ENCODE peak calls at places on chromosomes 11 and 22, in nine cellular contexts. One of them, this sample, is unnamed.

GRCh38 chr11:34512810-34513673 is 552 bp downstream of the ELF5 start:
- DNase-seq in foreskin keratinocyte: peak
- DNase-seq in mesenteric fat pad: no peak
- DNase-seq in stimulated activated CD4-positive, alpha-beta T cell treated with anti-CD3 and anti-CD28 coated beads, Interleukin-4, amount 100 ng/mL, for 24 hours: peak
- DNase-seq in activated CD4-positive, alpha-beta T cell treated with anti-CD3 and anti-CD28 coated beads, Interleukin-2, amount 50 U/mL, for 24 hours: peak
- DNase-seq in cardiac septum: no peak
- DNase-seq in nephron progenitor cell: peak
- DNase-seq in activated CD4-positive, CD25-positive, alpha-beta regulatory T cell treated with anti-CD3 and anti-CD28 coated beads, Interleukin-2, amount 50 U/mL, for 72 hours: peak
- DNase-seq in upper lobe of left lung: peak
- DNase-seq in this sample: no peak

GRCh38 chr11:61697093-61697492 is 16.9 kb downstream of the DAGLA start:
- DNase-seq in foreskin keratinocyte: peak
- DNase-seq in mesenteric fat pad: no peak
- DNase-seq in stimulated activated CD4-positive, alpha-beta T cell treated with anti-CD3 and anti-CD28 coated beads, Interleukin-4, amount 100 ng/mL, for 24 hours: no peak
- DNase-seq in activated CD4-positive, alpha-beta T cell treated with anti-CD3 and anti-CD28 coated beads, Interleukin-2, amount 50 U/mL, for 24 hours: no peak
- DNase-seq in cardiac septum: no peak
- DNase-seq in nephron progenitor cell: no peak
- DNase-seq in activated CD4-positive, CD25-positive, alpha-beta regulatory T cell treated with anti-CD3 and anti-CD28 coated beads, Interleukin-2, amount 50 U/mL, for 72 hours: no peak
- DNase-seq in upper lobe of left lung: no peak
- DNase-seq in this sample: no peak

GRCh38 chr22:46012182-46012880 is 35.4 kb upstream of the WNT7B start:
- DNase-seq in foreskin keratinocyte: no peak
- DNase-seq in mesenteric fat pad: peak
- DNase-seq in stimulated activated CD4-positive, alpha-beta T cell treated with anti-CD3 and anti-CD28 coated beads, Interleukin-4, amount 100 ng/mL, for 24 hours: no peak
- DNase-seq in activated CD4-positive, alpha-beta T cell treated with anti-CD3 and anti-CD28 coated beads, Interleukin-2, amount 50 U/mL, for 24 hours: no peak
- DNase-seq in cardiac septum: peak
- DNase-seq in nephron progenitor cell: no peak
- DNase-seq in activated CD4-positive, CD25-positive, alpha-beta regulatory T cell treated with anti-CD3 and anti-CD28 coated beads, Interleukin-2, amount 50 U/mL, for 72 hours: no peak
- DNase-seq in upper lobe of left lung: peak
- DNase-seq in this sample: no peak

GRCh38 chr11:120413480-120413879 is 77.3 kb downstream of the ARHGEF12 start:
- DNase-seq in foreskin keratinocyte: peak
- DNase-seq in mesenteric fat pad: no peak
- DNase-seq in stimulated activated CD4-positive, alpha-beta T cell treated with anti-CD3 and anti-CD28 coated beads, Interleukin-4, amount 100 ng/mL, for 24 hours: no peak
- DNase-seq in activated CD4-positive, alpha-beta T cell treated with anti-CD3 and anti-CD28 coated beads, Interleukin-2, amount 50 U/mL, for 24 hours: no peak
- DNase-seq in cardiac septum: no peak
- DNase-seq in nephron progenitor cell: no peak
- DNase-seq in activated CD4-positive, CD25-positive, alpha-beta regulatory T cell treated with anti-CD3 and anti-CD28 coated beads, Interleukin-2, amount 50 U/mL, for 72 hours: no peak
- DNase-seq in upper lobe of left lung: no peak
- DNase-seq in this sample: no peak

GRCh38 chr11:57905439-57905838 is 118.2 kb upstream of the OR9Q1 start:
- DNase-seq in foreskin keratinocyte: peak
- DNase-seq in mesenteric fat pad: no peak
- DNase-seq in stimulated activated CD4-positive, alpha-beta T cell treated with anti-CD3 and anti-CD28 coated beads, Interleukin-4, amount 100 ng/mL, for 24 hours: no peak
- DNase-seq in activated CD4-positive, alpha-beta T cell treated with anti-CD3 and anti-CD28 coated beads, Interleukin-2, amount 50 U/mL, for 24 hours: no peak
- DNase-seq in cardiac septum: no peak
- DNase-seq in nephron progenitor cell: no peak
- DNase-seq in activated CD4-positive, CD25-positive, alpha-beta regulatory T cell treated with anti-CD3 and anti-CD28 coated beads, Interleukin-2, amount 50 U/mL, for 72 hours: no peak
- DNase-seq in upper lobe of left lung: no peak
- DNase-seq in this sample: no peak

GRCh38 chr22:17729561-17729960 is 44.7 kb downstream of the BID start:
- DNase-seq in foreskin keratinocyte: no peak
- DNase-seq in mesenteric fat pad: peak
- DNase-seq in stimulated activated CD4-positive, alpha-beta T cell treated with anti-CD3 and anti-CD28 coated beads, Interleukin-4, amount 100 ng/mL, for 24 hours: no peak
- DNase-seq in activated CD4-positive, alpha-beta T cell treated with anti-CD3 and anti-CD28 coated beads, Interleukin-2, amount 50 U/mL, for 24 hours: no peak
- DNase-seq in cardiac septum: no peak
- DNase-seq in nephron progenitor cell: no peak
- DNase-seq in activated CD4-positive, CD25-positive, alpha-beta regulatory T cell treated with anti-CD3 and anti-CD28 coated beads, Interleukin-2, amount 50 U/mL, for 72 hours: no peak
- DNase-seq in upper lobe of left lung: no peak
- DNase-seq in this sample: no peak

GRCh38 chr11:64877390-64878222 is 815 bp downstream of the EHD1 start:
- DNase-seq in foreskin keratinocyte: no peak
- DNase-seq in mesenteric fat pad: no peak
- DNase-seq in stimulated activated CD4-positive, alpha-beta T cell treated with anti-CD3 and anti-CD28 coated beads, Interleukin-4, amount 100 ng/mL, for 24 hours: peak
- DNase-seq in activated CD4-positive, alpha-beta T cell treated with anti-CD3 and anti-CD28 coated beads, Interleukin-2, amount 50 U/mL, for 24 hours: no peak
- DNase-seq in cardiac septum: no peak
- DNase-seq in nephron progenitor cell: no peak
- DNase-seq in activated CD4-positive, CD25-positive, alpha-beta regulatory T cell treated with anti-CD3 and anti-CD28 coated beads, Interleukin-2, amount 50 U/mL, for 72 hours: no peak
- DNase-seq in upper lobe of left lung: peak
- DNase-seq in this sample: no peak

GRCh38 chr11:70530010-70530409 is 131.7 kb downstream of the CTTN start:
- DNase-seq in foreskin keratinocyte: no peak
- DNase-seq in mesenteric fat pad: no peak
- DNase-seq in stimulated activated CD4-positive, alpha-beta T cell treated with anti-CD3 and anti-CD28 coated beads, Interleukin-4, amount 100 ng/mL, for 24 hours: no peak
- DNase-seq in activated CD4-positive, alpha-beta T cell treated with anti-CD3 and anti-CD28 coated beads, Interleukin-2, amount 50 U/mL, for 24 hours: no peak
- DNase-seq in cardiac septum: no peak
- DNase-seq in nephron progenitor cell: no peak
- DNase-seq in activated CD4-positive, CD25-positive, alpha-beta regulatory T cell treated with anti-CD3 and anti-CD28 coated beads, Interleukin-2, amount 50 U/mL, for 72 hours: no peak
- DNase-seq in upper lobe of left lung: no peak
- DNase-seq in this sample: no peak

GRCh38 chr22:28254396-28254795 is 335.3 kb upstream of the PITPNB start:
- DNase-seq in foreskin keratinocyte: no peak
- DNase-seq in mesenteric fat pad: no peak
- DNase-seq in stimulated activated CD4-positive, alpha-beta T cell treated with anti-CD3 and anti-CD28 coated beads, Interleukin-4, amount 100 ng/mL, for 24 hours: no peak
- DNase-seq in activated CD4-positive, alpha-beta T cell treated with anti-CD3 and anti-CD28 coated beads, Interleukin-2, amount 50 U/mL, for 24 hours: no peak
- DNase-seq in cardiac septum: no peak
- DNase-seq in nephron progenitor cell: no peak
- DNase-seq in activated CD4-positive, CD25-positive, alpha-beta regulatory T cell treated with anti-CD3 and anti-CD28 coated beads, Interleukin-2, amount 50 U/mL, for 72 hours: no peak
- DNase-seq in upper lobe of left lung: no peak
- DNase-seq in this sample: no peak

GRCh38 chr11:111081021-111081511 is 164.5 kb upstream of the POU2AF2 start:
- DNase-seq in foreskin keratinocyte: no peak
- DNase-seq in mesenteric fat pad: no peak
- DNase-seq in stimulated activated CD4-positive, alpha-beta T cell treated with anti-CD3 and anti-CD28 coated beads, Interleukin-4, amount 100 ng/mL, for 24 hours: no peak
- DNase-seq in activated CD4-positive, alpha-beta T cell treated with anti-CD3 and anti-CD28 coated beads, Interleukin-2, amount 50 U/mL, for 24 hours: no peak
- DNase-seq in cardiac septum: no peak
- DNase-seq in nephron progenitor cell: no peak
- DNase-seq in activated CD4-positive, CD25-positive, alpha-beta regulatory T cell treated with anti-CD3 and anti-CD28 coated beads, Interleukin-2, amount 50 U/mL, for 72 hours: no peak
- DNase-seq in upper lobe of left lung: no peak
- DNase-seq in this sample: no peak

GRCh38 chr22:49587421-49587820 is 240.3 kb downstream of the BRD1 start:
- DNase-seq in foreskin keratinocyte: no peak
- DNase-seq in mesenteric fat pad: peak
- DNase-seq in stimulated activated CD4-positive, alpha-beta T cell treated with anti-CD3 and anti-CD28 coated beads, Interleukin-4, amount 100 ng/mL, for 24 hours: no peak
- DNase-seq in activated CD4-positive, alpha-beta T cell treated with anti-CD3 and anti-CD28 coated beads, Interleukin-2, amount 50 U/mL, for 24 hours: no peak
- DNase-seq in cardiac septum: no peak
- DNase-seq in nephron progenitor cell: no peak
- DNase-seq in activated CD4-positive, CD25-positive, alpha-beta regulatory T cell treated with anti-CD3 and anti-CD28 coated beads, Interleukin-2, amount 50 U/mL, for 72 hours: no peak
- DNase-seq in upper lobe of left lung: peak
- DNase-seq in this sample: no peak

GRCh38 chr22:41028841-41029240 is 63.6 kb upstream of the EP300 start:
- DNase-seq in foreskin keratinocyte: peak
- DNase-seq in mesenteric fat pad: no peak
- DNase-seq in stimulated activated CD4-positive, alpha-beta T cell treated with anti-CD3 and anti-CD28 coated beads, Interleukin-4, amount 100 ng/mL, for 24 hours: no peak
- DNase-seq in activated CD4-positive, alpha-beta T cell treated with anti-CD3 and anti-CD28 coated beads, Interleukin-2, amount 50 U/mL, for 24 hours: no peak
- DNase-seq in cardiac septum: no peak
- DNase-seq in nephron progenitor cell: no peak
- DNase-seq in activated CD4-positive, CD25-positive, alpha-beta regulatory T cell treated with anti-CD3 and anti-CD28 coated beads, Interleukin-2, amount 50 U/mL, for 72 hours: no peak
- DNase-seq in upper lobe of left lung: no peak
- DNase-seq in this sample: no peak

This sample was measured in NCI-H2227 treated with DMSO at 0.1 percent for 48 hours.